ENCODE peak calls at places on chromosome 14, in seven cellular contexts. One of them, this sample, is unnamed.

GRCh38 chr14:66330916-66331315 is 155.3 kb upstream of the CCDC196 start:
- DNase-seq in amniotic epithelial cell: peak; percentile 17
- DNase-seq in AG09319: no peak
- DNase-seq in activated T-helper 1 cell treated with anti-CD3 and anti-CD28 coated beads, Interleukin-2, amount 50 U/mL, for 16 hours: no peak
- DNase-seq in NCI-H69: no peak
- DNase-seq in NCI-H2081: no peak
- DNase-seq in hepatocyte: no peak
- DNase-seq in this sample: no peak

GRCh38 chr14:33165144-33165925 is 226.7 kb downstream of the NPAS3 start:
- DNase-seq in amniotic epithelial cell: peak; percentile 3
- DNase-seq in AG09319: peak; percentile 22
- DNase-seq in activated T-helper 1 cell treated with anti-CD3 and anti-CD28 coated beads, Interleukin-2, amount 50 U/mL, for 16 hours: no peak
- DNase-seq in NCI-H69: peak; percentile 76
- DNase-seq in NCI-H2081: peak; percentile 23
- DNase-seq in hepatocyte: peak; percentile 5
- DNase-seq in this sample: peak; percentile 0

GRCh38 chr14:104603623-104604401 is 760 bp downstream of the TMEM179 start:
- DNase-seq in amniotic epithelial cell: no peak
- DNase-seq in AG09319: no peak
- DNase-seq in activated T-helper 1 cell treated with anti-CD3 and anti-CD28 coated beads, Interleukin-2, amount 50 U/mL, for 16 hours: no peak
- DNase-seq in NCI-H69: peak; percentile 71
- DNase-seq in NCI-H2081: peak; percentile 45
- DNase-seq in hepatocyte: peak; percentile 7
- DNase-seq in this sample: no peak

GRCh38 chr14:94543450-94544123 is 17.7 kb upstream of the SERPINA4 start:
- DNase-seq in amniotic epithelial cell: no peak
- DNase-seq in AG09319: no peak
- DNase-seq in activated T-helper 1 cell treated with anti-CD3 and anti-CD28 coated beads, Interleukin-2, amount 50 U/mL, for 16 hours: no peak
- DNase-seq in NCI-H69: no peak
- DNase-seq in NCI-H2081: no peak
- DNase-seq in hepatocyte: no peak
- DNase-seq in this sample: no peak

GRCh38 chr14:91890291-91890749 is 23.0 kb upstream of the TC2N start:
- DNase-seq in amniotic epithelial cell: peak; percentile 61
- DNase-seq in AG09319: no peak
- DNase-seq in activated T-helper 1 cell treated with anti-CD3 and anti-CD28 coated beads, Interleukin-2, amount 50 U/mL, for 16 hours: no peak
- DNase-seq in NCI-H69: no peak
- DNase-seq in NCI-H2081: no peak
- DNase-seq in hepatocyte: no peak
- DNase-seq in this sample: no peak

GRCh38 chr14:88289996-88290395 is 33.1 kb downstream of the KCNK10 start:
- DNase-seq in amniotic epithelial cell: no peak
- DNase-seq in AG09319: no peak
- DNase-seq in activated T-helper 1 cell treated with anti-CD3 and anti-CD28 coated beads, Interleukin-2, amount 50 U/mL, for 16 hours: no peak
- DNase-seq in NCI-H69: no peak
- DNase-seq in NCI-H2081: no peak
- DNase-seq in hepatocyte: no peak
- DNase-seq in this sample: no peak

GRCh38 chr14:104856869-104857860 is 7.9 kb upstream of the CEP170B start:
- DNase-seq in amniotic epithelial cell: no peak
- DNase-seq in AG09319: no peak
- DNase-seq in activated T-helper 1 cell treated with anti-CD3 and anti-CD28 coated beads, Interleukin-2, amount 50 U/mL, for 16 hours: no peak
- DNase-seq in NCI-H69: no peak
- DNase-seq in NCI-H2081: no peak
- DNase-seq in hepatocyte: no peak
- DNase-seq in this sample: no peak

GRCh38 chr14:54747616-54748015 is 155.0 kb downstream of the GCH1 start:
- DNase-seq in amniotic epithelial cell: peak; percentile 54
- DNase-seq in AG09319: no peak
- DNase-seq in activated T-helper 1 cell treated with anti-CD3 and anti-CD28 coated beads, Interleukin-2, amount 50 U/mL, for 16 hours: no peak
- DNase-seq in NCI-H69: no peak
- DNase-seq in NCI-H2081: no peak
- DNase-seq in hepatocyte: no peak
- DNase-seq in this sample: no peak